ENCODE peak calls at places on chromosomes 13 and 19, in four cellular contexts. One of them, this sample, is unnamed.

GRCh38 chr13:99053636-99054233 is 75.9 kb upstream of the DOCK9 start:
- DNase-seq in T-helper 1 cell: no peak
- DNase-seq in LoVo: no peak
- DNase-seq in endothelial cell: no peak
- DNase-seq in this sample: no peak

GRCh38 chr13:35614666-35615065 is 138.2 kb upstream of the MAB21L1 start:
- DNase-seq in endothelial cell: no peak
- DNase-seq in T-helper 1 cell: no peak
- DNase-seq in LoVo: no peak
- DNase-seq in this sample: no peak

GRCh38 chr19:45876411-45877197 is 9.3 kb downstream of the IRF2BP1 start:
- DNase-seq in endothelial cell: peak; percentile 69
- DNase-seq in LoVo: no peak
- DNase-seq in T-helper 1 cell: no peak
- DNase-seq in this sample: peak; percentile 73

GRCh38 chr19:10952809-10953208 is 8.0 kb upstream of the SMARCA4 start:
- DNase-seq in T-helper 1 cell: no peak
- DNase-seq in endothelial cell: no peak
- DNase-seq in LoVo: peak; percentile 69
- DNase-seq in this sample: no peak

GRCh38 chr19:32336259-32337111 is 8.9 kb upstream of the ZNF507 start:
- DNase-seq in T-helper 1 cell: no peak
- DNase-seq in LoVo: no peak
- DNase-seq in endothelial cell: no peak
- DNase-seq in this sample: no peak

GRCh38 chr13:76397413-76397812 is 488.8 kb downstream of the KCTD12 start:
- DNase-seq in endothelial cell: no peak
- DNase-seq in T-helper 1 cell: no peak
- DNase-seq in LoVo: no peak
- DNase-seq in this sample: no peak

GRCh38 chr13:23175920-23176319 is 4.9 kb upstream of the SGCG start:
- DNase-seq in endothelial cell: no peak
- DNase-seq in T-helper 1 cell: no peak
- DNase-seq in LoVo: no peak
- DNase-seq in this sample: no peak

GRCh38 chr13:44899967-44900366 is 89.3 kb downstream of the NUFIP1 start:
- DNase-seq in endothelial cell: no peak
- DNase-seq in T-helper 1 cell: no peak
- DNase-seq in LoVo: peak; percentile 27
- DNase-seq in this sample: peak; percentile 15

GRCh38 chr13:24053505-24054251 is 106.8 kb upstream of the SPATA13 start:
- DNase-seq in endothelial cell: peak; percentile 58
- DNase-seq in T-helper 1 cell: peak; percentile 32
- DNase-seq in LoVo: peak; percentile 79
- DNase-seq in this sample: peak; percentile 58

GRCh38 chr19:32220951-32221350 is 124.5 kb upstream of the ZNF507 start:
- DNase-seq in T-helper 1 cell: no peak
- DNase-seq in endothelial cell: no peak
- DNase-seq in LoVo: no peak
- DNase-seq in this sample: no peak

GRCh38 chr19:14496849-14497346 is 971 bp upstream of the GIPC1 start:
- DNase-seq in T-helper 1 cell: no peak
- DNase-seq in endothelial cell: no peak
- DNase-seq in LoVo: no peak
- DNase-seq in this sample: no peak

GRCh38 chr13:113883314-113883811 is 19.5 kb upstream of the GAS6 start:
- DNase-seq in endothelial cell: no peak
- DNase-seq in LoVo: no peak
- DNase-seq in T-helper 1 cell: no peak
- DNase-seq in this sample: no peak